ENCODE peak calls at places on chromosome 20, in seven cellular contexts. A is OCI-LY7; V is hypothalamus; Q is DMS153; E is LoVo; I is activated CD4-positive, alpha-beta T cell treated with anti-CD3 and anti-CD28 coated beads, Interleukin-2, amount 50 U/mL, for 1 hour; O is M059J. Z is an unnamed sample.

GRCh38 chr20:10649817-10650200 is 24.0 kb downstream of the JAG1 start:
- DNase-seq in O (peak), E (no peak), I (no peak), Q (no peak), V (no peak), A (no peak), Z (no peak)

GRCh38 chr20:50855498-50856474 is 60.9 kb downstream of the BCAS4 start:
- DNase-seq in A (no peak), E (peak), V (no peak), I (no peak), Q (no peak), O (peak), Z (no peak)

GRCh38 chr20:38260378-38261053 is at the start of gene KIAA1755:
- DNase-seq in E (no peak), O (peak), I (no peak), A (no peak), V (no peak), Q (no peak), Z (no peak)

GRCh38 chr20:50321797-50322480 is 131.3 kb downstream of the CEBPB start:
- DNase-seq in O (peak), Q (no peak), I (no peak), E (no peak), A (no peak), V (no peak), Z (no peak)

GRCh38 chr20:48350291-48350988 is 477.4 kb downstream of the PREX1 start:
- DNase-seq in I (no peak), V (no peak), O (peak), A (no peak), E (no peak), Q (no peak), Z (peak)

GRCh38 chr20:20562507-20562906 is 149.9 kb downstream of the RALGAPA2 start:
- DNase-seq in V (no peak), E (no peak), Q (no peak), O (no peak), I (no peak), A (no peak), Z (no peak)

GRCh38 chr20:34179636-34180360 is 61.4 kb upstream of the ASIP start:
- DNase-seq in Q (no peak), V (no peak), A (no peak), O (peak), I (no peak), E (peak), Z (no peak)

GRCh38 chr20:63016514-63017075 is 9.8 kb upstream of the BHLHE23 start:
- DNase-seq in O (no peak), Q (no peak), A (no peak), V (no peak), I (no peak), E (no peak), Z (no peak)

GRCh38 chr20:38428800-38429199 is 6.3 kb downstream of the SNHG17 start:
- DNase-seq in I (no peak), V (no peak), Q (no peak), E (no peak), O (no peak), A (no peak), Z (no peak)

GRCh38 chr20:23246682-23247664 is 103.6 kb upstream of the NXT1 start:
- DNase-seq in Q (no peak), E (no peak), O (no peak), I (no peak), V (no peak), A (peak), Z (peak)

GRCh38 chr20:56676679-56677078 is 47.6 kb downstream of the TFAP2C start:
- DNase-seq in E (no peak), A (no peak), O (no peak), Q (no peak), I (no peak), V (no peak), Z (peak)

GRCh38 chr20:41213150-41213820 is 75.9 kb downstream of the PLCG1 start:
- DNase-seq in I (no peak), A (no peak), V (no peak), Q (peak), O (peak), E (no peak), Z (no peak)

GRCh38 chr20:53594068-53595017 is 704 bp upstream of the ZNF217 start:
- DNase-seq in I (peak), O (peak), A (peak), E (peak), Q (peak), V (peak), Z (peak)

GRCh38 chr20:58883243-58883691 is 30.8 kb downstream of the GNAS start:
- DNase-seq in O (peak), Q (no peak), V (no peak), E (no peak), A (no peak), I (no peak), Z (no peak)

GRCh38 chr20:35093245-35093884 is 758 bp upstream of the TRPC4AP start:
- DNase-seq in A (no peak), Q (no peak), E (peak), V (no peak), I (no peak), O (peak), Z (no peak)

GRCh38 chr20:10861086-10861485 is 187.3 kb upstream of the JAG1 start:
- DNase-seq in Q (no peak), I (no peak), V (no peak), A (no peak), E (peak), O (peak), Z (no peak)

GRCh38 chr20:63181226-63181625 is 34.7 kb downstream of the YTHDF1 start:
- DNase-seq in Q (no peak), O (no peak), V (no peak), A (no peak), E (no peak), I (no peak), Z (no peak)

GRCh38 chr20:11083841-11084240 is 410.0 kb upstream of the JAG1 start:
- DNase-seq in E (no peak), Q (no peak), A (no peak), I (no peak), V (no peak), O (peak), Z (no peak)

GRCh38 chr20:56788041-56788670 is 159.1 kb downstream of the TFAP2C start:
- DNase-seq in V (no peak), A (no peak), O (peak), Q (no peak), I (no peak), E (peak), Z (no peak)

GRCh38 chr20:51507357-51508036 is 35.0 kb downstream of the NFATC2 start:
- DNase-seq in V (no peak), I (no peak), O (no peak), A (no peak), E (no peak), Q (no peak), Z (no peak)

GRCh38 chr20:24631173-24631505 is 161.7 kb downstream of the SYNDIG1 start:
- DNase-seq in E (no peak), O (no peak), A (no peak), V (no peak), I (no peak), Q (no peak), Z (no peak)

GRCh38 chr20:36632487-36633284 is 13.3 kb downstream of the SLA2 start:
- DNase-seq in V (no peak), A (no peak), Q (no peak), I (no peak), O (no peak), E (no peak), Z (peak)

GRCh38 chr20:52494244-52494643 is 302.7 kb upstream of the ZFP64 start:
- DNase-seq in A (no peak), I (peak), V (no peak), Q (no peak), E (no peak), O (peak), Z (no peak)

GRCh38 chr20:6160736-6161135 is 37.9 kb upstream of the FERMT1 start:
- DNase-seq in Q (no peak), A (no peak), V (no peak), O (no peak), E (no peak), I (no peak), Z (peak)

GRCh38 chr20:35005463-35005961 is 49.8 kb downstream of the MYH7B start:
- DNase-seq in O (no peak), E (no peak), I (no peak), A (no peak), Q (no peak), V (no peak), Z (no peak)

GRCh38 chr20:50724851-50725721 is 6.3 kb upstream of the PARD6B start:
- DNase-seq in Q (no peak), A (no peak), O (peak), V (no peak), E (peak), I (no peak), Z (no peak)

Z was measured in RPMI8226.